ENCODE peak calls at places on chromosome 9, in six cellular contexts. Q is stomach, U is mammary epithelial cell, B is A549, H is foreskin fibroblast, L is lower leg skin. W is an unnamed sample.

GRCh38 chr9:122346478-122347347 is 24.1 kb upstream of the PTGS1 start:
- DNase-seq in Q (peak), U (no peak), B (peak), H (peak), L (peak), W (peak)

GRCh38 chr9:124849801-124850200 is 3.5 kb upstream of the WDR38 start:
- DNase-seq in Q (no peak), U (no peak), B (no peak), H (peak), L (no peak), W (no peak)

GRCh38 chr9:71897573-71897972 is 13.4 kb downstream of the ABHD17B start:
- DNase-seq in Q (no peak), U (no peak), B (no peak), H (peak), L (no peak), W (no peak)

GRCh38 chr9:80540387-80540786 is 968.6 kb downstream of the TLE4 start:
- DNase-seq in Q (no peak), U (no peak), B (no peak), H (no peak), L (no peak), W (no peak)

GRCh38 chr9:2354216-2354615 is 267.4 kb upstream of the VLDLR start:
- DNase-seq in Q (no peak), U (no peak), B (no peak), H (no peak), L (no peak), W (no peak)

GRCh38 chr9:16996901-16997491 is 126.5 kb upstream of the BNC2 start:
- DNase-seq in Q (no peak), U (no peak), B (no peak), H (no peak), L (no peak), W (no peak)

GRCh38 chr9:115111854-115112253 is 6.1 kb downstream of the TNC start:
- DNase-seq in Q (no peak), U (no peak), B (no peak), H (no peak), L (no peak), W (no peak)

GRCh38 chr9:70085241-70085640 is 41.6 kb downstream of the MAMDC2 start:
- DNase-seq in Q (no peak), U (no peak), B (no peak), H (peak), L (no peak), W (no peak)

GRCh38 chr9:114141553-114142548 is 13.5 kb upstream of the COL27A1 start:
- DNase-seq in Q (peak), U (no peak), B (no peak), H (peak), L (no peak), W (no peak)

GRCh38 chr9:109411818-109412352 is 86.2 kb downstream of the PTPN3 start:
- DNase-seq in Q (no peak), U (no peak), B (peak), H (peak), L (peak), W (no peak)

GRCh38 chr9:83424831-83425230 is 113.4 kb downstream of the FRMD3 start:
- DNase-seq in Q (no peak), U (no peak), B (no peak), H (no peak), L (no peak), W (no peak)

GRCh38 chr9:80602291-80602690 is 1030.5 kb downstream of the TLE4 start:
- DNase-seq in Q (no peak), U (no peak), B (no peak), H (no peak), L (no peak), W (no peak)

GRCh38 chr9:97857603-97858392 is 4.8 kb downstream of the FOXE1 start:
- DNase-seq in Q (no peak), U (no peak), B (no peak), H (no peak), L (no peak), W (no peak)

GRCh38 chr9:70258692-70259511 is at the start of gene SMC5:
- DNase-seq in Q (peak), U (peak), B (peak), H (peak), L (peak), W (peak)

GRCh38 chr9:31519011-31519410 is 865.4 kb upstream of the ACO1 start:
- DNase-seq in Q (no peak), U (no peak), B (no peak), H (no peak), L (no peak), W (peak)

GRCh38 chr9:108386859-108387384 is 468.9 kb downstream of the ACTL7B start:
- DNase-seq in Q (no peak), U (peak), B (no peak), H (peak), L (no peak), W (no peak)

GRCh38 chr9:89497978-89498844 is at the start of gene SEMA4D:
- DNase-seq in Q (peak), U (peak), B (peak), H (peak), L (peak), W (peak)

GRCh38 chr9:6564868-6565267 is 80.7 kb downstream of the GLDC start:
- DNase-seq in Q (no peak), U (no peak), B (no peak), H (peak), L (no peak), W (no peak)

GRCh38 chr9:70421272-70422180 is 7.1 kb upstream of the KLF9 start:
- DNase-seq in Q (no peak), U (no peak), B (no peak), H (peak), L (no peak), W (no peak)

GRCh38 chr9:89426389-89426961 is 71.4 kb downstream of the SEMA4D start:
- DNase-seq in Q (no peak), U (no peak), B (no peak), H (no peak), L (no peak), W (no peak)

DNA sequence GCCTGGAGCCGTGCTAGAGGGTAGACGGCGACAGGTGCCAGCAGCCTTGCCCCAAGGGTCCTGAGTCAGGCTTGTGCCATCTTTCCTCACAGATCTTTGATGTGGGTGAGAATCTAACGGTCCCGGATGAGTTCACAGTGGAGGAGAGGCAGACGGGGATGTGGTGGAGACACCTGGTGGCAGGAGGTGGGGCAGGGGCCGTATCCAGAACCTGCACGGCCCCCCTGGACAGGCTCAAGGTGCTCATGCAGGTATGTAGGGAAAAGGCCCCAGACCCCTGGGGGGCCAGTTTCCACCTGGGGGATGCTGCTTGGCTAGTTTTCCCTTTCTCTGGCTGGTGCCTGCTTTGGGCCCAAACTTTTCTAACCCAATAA is 24.0 kb downstream of the PTGES2 start:
- DNase-seq in Q (no peak), U (no peak), B (no peak), H (no peak), L (no peak), W (no peak)
- TF ChIP-seq CTCF in Q (peak), U (peak), B (peak), H (no peak), L (no peak), W (no peak)

GRCh38 chr9:137301086-137301947 is 754 bp downstream of the NRARP start:
- DNase-seq in Q (peak), U (peak), B (no peak), H (peak), L (peak), W (peak)
- TF ChIP-seq CTCF in Q (no peak), U (no peak), B (peak), H (no peak), L (no peak), W (no peak)

GRCh38 chr9:15311607-15312006 is 4.6 kb upstream of the TTC39B start:
- DNase-seq in Q (no peak), U (no peak), B (no peak), H (peak), L (no peak), W (no peak)
- TF ChIP-seq CTCF in Q (no peak), U (peak), B (no peak), H (no peak), L (no peak), W (no peak)

GRCh38 chr9:127162567-127163365 is 40.3 kb upstream of the ANGPTL2 start:
- DNase-seq in Q (peak), U (no peak), B (no peak), H (no peak), L (peak), W (no peak)

GRCh38 chr9:127166111-127166510 is 43.7 kb upstream of the ANGPTL2 start:
- DNase-seq in Q (no peak), U (no peak), B (no peak), H (no peak), L (no peak), W (no peak)

GRCh38 chr9:127166651-127167524 is 44.5 kb upstream of the ANGPTL2 start:
- DNase-seq in Q (peak), U (peak), B (no peak), H (no peak), L (peak), W (no peak)

GRCh38 chr9:127163409-127163808 is 41.0 kb upstream of the ANGPTL2 start:
- DNase-seq in Q (no peak), U (peak), B (no peak), H (peak), L (no peak), W (no peak)

GRCh38 chr9:127165096-127165495 is 42.7 kb upstream of the ANGPTL2 start:
- DNase-seq in Q (peak), U (no peak), B (no peak), H (no peak), L (peak), W (no peak)
- TF ChIP-seq CTCF in Q (no peak), U (no peak), B (no peak), H (no peak), L (no peak), W (no peak)

GRCh38 chr9:33714989-33715388 is 80.4 kb upstream of the PRSS3 start:
- DNase-seq in Q (no peak), U (no peak), B (no peak), H (no peak), L (no peak), W (no peak)

GRCh38 chr9:33722359-33722675 is 73.0 kb upstream of the PRSS3 start:
- DNase-seq in Q (no peak), U (no peak), B (no peak), H (no peak), L (no peak), W (no peak)

GRCh38 chr9:33721674-33722358 is 73.5 kb upstream of the PRSS3 start:
- DNase-seq in Q (peak), U (peak), B (peak), H (peak), L (peak), W (peak)

GRCh38 chr9:33718987-33719386 is 76.4 kb upstream of the PRSS3 start:
- DNase-seq in Q (no peak), U (no peak), B (no peak), H (peak), L (no peak), W (no peak)

DNA sequence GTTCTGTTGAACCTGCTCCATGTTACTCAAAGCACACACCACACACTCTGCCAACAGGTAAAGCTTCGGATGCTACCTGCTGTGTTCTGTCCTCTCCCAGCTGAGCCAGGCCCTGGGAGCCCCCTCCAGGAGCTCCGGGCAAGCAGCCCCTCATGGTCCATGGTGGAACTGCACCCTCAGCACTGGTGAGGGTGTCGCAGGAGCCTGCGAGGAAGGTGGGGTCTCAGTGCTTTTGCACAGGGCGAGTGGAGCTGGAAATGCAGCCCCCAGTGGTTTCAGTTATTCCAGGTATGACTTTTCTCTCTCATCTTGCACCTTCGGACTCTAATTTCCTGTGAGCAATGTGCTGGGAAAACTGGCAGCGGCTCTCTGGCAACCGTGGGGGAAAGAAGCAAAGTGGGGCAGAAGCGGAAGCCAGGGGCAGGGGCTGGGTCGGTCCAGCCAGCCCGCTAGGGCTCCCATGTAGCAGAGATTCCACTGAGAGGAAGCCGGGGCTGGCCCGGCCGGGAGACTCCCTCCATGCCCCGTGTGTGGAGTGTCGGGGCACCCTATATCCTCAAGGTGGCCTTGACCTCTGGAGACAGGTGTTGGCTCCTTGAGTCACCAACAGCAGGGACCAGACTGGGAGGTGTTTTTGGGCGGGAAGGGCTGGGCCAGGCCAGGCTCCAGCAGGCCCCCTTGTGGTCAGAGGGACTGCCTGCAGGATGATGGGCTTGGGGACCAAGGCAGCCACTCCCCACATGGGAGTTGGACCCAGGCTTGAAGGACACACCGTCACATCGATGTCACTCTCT is 75.6 kb upstream of the PRSS3 start:
- DNase-seq in Q (peak), U (peak), B (peak), H (peak), L (no peak), W (peak)
- TF ChIP-seq CTCF in Q (peak), U (peak), B (peak), H (peak), L (no peak), W (peak)

GRCh38 chr9:14309403-14309802 is 4.5 kb downstream of the NFIB start:
- DNase-seq in Q (no peak), U (peak), B (no peak), H (peak), L (no peak), W (peak)
- TF ChIP-seq CTCF in Q (no peak), U (no peak), B (no peak), H (no peak), L (no peak), W (no peak)